ENCODE peak calls at places on chromosomes 12 and 14, in nine cellular contexts. One of them, this sample, is unnamed.

GRCh38 chr12:77047341-77048202 is 17.8 kb downstream of the E2F7 start:
- DNase-seq in nephron progenitor cell: no peak
- DNase-seq in IMR-90: no peak
- DNase-seq in glutamatergic neuron: peak; percentile 16
- DNase-seq in PC-9: no peak
- DNase-seq in astrocyte of the cerebellum: no peak
- DNase-seq in MM.1S: no peak
- DNase-seq in ascending aorta: no peak
- DNase-seq in foreskin fibroblast: no peak
- DNase-seq in this sample: no peak

GRCh38 chr12:68835333-68835908 is 27.4 kb downstream of the MDM2 start:
- DNase-seq in glutamatergic neuron: peak; percentile 77
- DNase-seq in MM.1S: no peak
- DNase-seq in foreskin fibroblast: no peak
- DNase-seq in IMR-90: no peak
- DNase-seq in PC-9: no peak
- DNase-seq in ascending aorta: no peak
- DNase-seq in astrocyte of the cerebellum: no peak
- DNase-seq in nephron progenitor cell: peak; percentile 21
- DNase-seq in this sample: no peak

GRCh38 chr12:76080017-76080728 is 4.3 kb downstream of the NAP1L1 start:
- DNase-seq in foreskin fibroblast: no peak
- DNase-seq in IMR-90: peak; percentile 74
- DNase-seq in ascending aorta: no peak
- DNase-seq in astrocyte of the cerebellum: no peak
- DNase-seq in glutamatergic neuron: no peak
- DNase-seq in nephron progenitor cell: no peak
- DNase-seq in PC-9: no peak
- DNase-seq in MM.1S: no peak
- DNase-seq in this sample: no peak

GRCh38 chr12:69672195-69672594 is 26.9 kb downstream of the BEST3 start:
- DNase-seq in ascending aorta: no peak
- DNase-seq in nephron progenitor cell: no peak
- DNase-seq in PC-9: no peak
- DNase-seq in astrocyte of the cerebellum: no peak
- DNase-seq in glutamatergic neuron: no peak
- DNase-seq in IMR-90: no peak
- DNase-seq in foreskin fibroblast: no peak
- DNase-seq in MM.1S: no peak
- DNase-seq in this sample: no peak

GRCh38 chr14:69464829-69465228 is 19.7 kb upstream of the PLEKHD1 start:
- DNase-seq in MM.1S: no peak
- DNase-seq in glutamatergic neuron: no peak
- DNase-seq in foreskin fibroblast: peak; percentile 15
- DNase-seq in ascending aorta: no peak
- DNase-seq in PC-9: no peak
- DNase-seq in IMR-90: peak; percentile 98
- DNase-seq in astrocyte of the cerebellum: peak; percentile 91
- DNase-seq in nephron progenitor cell: no peak
- DNase-seq in this sample: no peak

GRCh38 chr14:87065366-87065765 is 927.6 kb downstream of the GALC start:
- DNase-seq in glutamatergic neuron: no peak
- DNase-seq in PC-9: no peak
- DNase-seq in MM.1S: no peak
- DNase-seq in IMR-90: no peak
- DNase-seq in ascending aorta: no peak
- DNase-seq in foreskin fibroblast: no peak
- DNase-seq in nephron progenitor cell: no peak
- DNase-seq in astrocyte of the cerebellum: no peak
- DNase-seq in this sample: no peak

GRCh38 chr12:130965668-130966067 is 12.0 kb downstream of the ADGRD1 start:
- DNase-seq in IMR-90: no peak
- DNase-seq in MM.1S: no peak
- DNase-seq in astrocyte of the cerebellum: no peak
- DNase-seq in nephron progenitor cell: no peak
- DNase-seq in ascending aorta: no peak
- DNase-seq in foreskin fibroblast: no peak
- DNase-seq in PC-9: no peak
- DNase-seq in glutamatergic neuron: no peak
- DNase-seq in this sample: no peak

GRCh38 chr12:2489266-2489665 is 305.5 kb upstream of the FKBP4 start:
- DNase-seq in PC-9: no peak
- DNase-seq in foreskin fibroblast: no peak
- DNase-seq in glutamatergic neuron: peak; percentile 67
- DNase-seq in nephron progenitor cell: no peak
- DNase-seq in MM.1S: no peak
- DNase-seq in ascending aorta: no peak
- DNase-seq in IMR-90: no peak
- DNase-seq in astrocyte of the cerebellum: no peak
- DNase-seq in this sample: no peak

GRCh38 chr12:106097011-106097410 is 41.7 kb downstream of the NUAK1 start:
- DNase-seq in astrocyte of the cerebellum: no peak
- DNase-seq in MM.1S: no peak
- DNase-seq in nephron progenitor cell: no peak
- DNase-seq in ascending aorta: no peak
- DNase-seq in IMR-90: peak; percentile 35
- DNase-seq in glutamatergic neuron: no peak
- DNase-seq in PC-9: no peak
- DNase-seq in foreskin fibroblast: no peak
- DNase-seq in this sample: no peak

GRCh38 chr12:117010693-117011451 is 88.3 kb downstream of the TESC start:
- DNase-seq in glutamatergic neuron: no peak
- DNase-seq in foreskin fibroblast: no peak
- DNase-seq in MM.1S: no peak
- DNase-seq in ascending aorta: no peak
- DNase-seq in PC-9: no peak
- DNase-seq in nephron progenitor cell: no peak
- DNase-seq in IMR-90: no peak
- DNase-seq in astrocyte of the cerebellum: no peak
- DNase-seq in this sample: no peak

GRCh38 chr12:3225154-3225795 is 148.1 kb downstream of the TSPAN9 start:
- DNase-seq in PC-9: no peak
- DNase-seq in glutamatergic neuron: no peak
- DNase-seq in astrocyte of the cerebellum: peak; percentile 63
- DNase-seq in ascending aorta: no peak
- DNase-seq in IMR-90: peak; percentile 92
- DNase-seq in nephron progenitor cell: no peak
- DNase-seq in foreskin fibroblast: no peak
- DNase-seq in MM.1S: no peak
- DNase-seq in this sample: no peak

GRCh38 chr14:102775855-102776760 is 1.1 kb upstream of the TRAF3 start:
- DNase-seq in foreskin fibroblast: peak; percentile 72
- DNase-seq in IMR-90: peak; percentile 80
- DNase-seq in PC-9: peak; percentile 56
- DNase-seq in MM.1S: no peak
- DNase-seq in glutamatergic neuron: no peak
- DNase-seq in ascending aorta: no peak
- DNase-seq in nephron progenitor cell: peak; percentile 23
- DNase-seq in astrocyte of the cerebellum: peak; percentile 19
- DNase-seq in this sample: peak; percentile 67

GRCh38 chr14:103526247-103526913 is 2.6 kb upstream of the TRMT61A start:
- DNase-seq in IMR-90: no peak
- DNase-seq in PC-9: no peak
- DNase-seq in ascending aorta: no peak
- DNase-seq in astrocyte of the cerebellum: no peak
- DNase-seq in MM.1S: no peak
- DNase-seq in glutamatergic neuron: no peak
- DNase-seq in nephron progenitor cell: no peak
- DNase-seq in foreskin fibroblast: no peak
- DNase-seq in this sample: no peak

GRCh38 chr14:68552597-68552996 is 240.3 kb downstream of the ZFP36L1 start:
- DNase-seq in astrocyte of the cerebellum: peak; percentile 72
- DNase-seq in IMR-90: peak; percentile 20
- DNase-seq in glutamatergic neuron: no peak
- DNase-seq in PC-9: no peak
- DNase-seq in ascending aorta: no peak
- DNase-seq in MM.1S: no peak
- DNase-seq in nephron progenitor cell: no peak
- DNase-seq in foreskin fibroblast: peak; percentile 48
- DNase-seq in this sample: no peak

GRCh38 chr14:91858536-91859275 is 8.6 kb downstream of the TC2N start:
- DNase-seq in PC-9: peak; percentile 71
- DNase-seq in IMR-90: peak; percentile 66
- DNase-seq in foreskin fibroblast: peak; percentile 91
- DNase-seq in nephron progenitor cell: no peak
- DNase-seq in MM.1S: no peak
- DNase-seq in ascending aorta: no peak
- DNase-seq in astrocyte of the cerebellum: peak; percentile 26
- DNase-seq in glutamatergic neuron: no peak
- DNase-seq in this sample: peak; percentile 32

GRCh38 chr14:102824832-102825231 is 47.6 kb downstream of the TRAF3 start:
- DNase-seq in glutamatergic neuron: no peak
- DNase-seq in MM.1S: no peak
- DNase-seq in nephron progenitor cell: no peak
- DNase-seq in astrocyte of the cerebellum: no peak
- DNase-seq in PC-9: peak; percentile 65
- DNase-seq in IMR-90: peak; percentile 86
- DNase-seq in foreskin fibroblast: peak; percentile 53
- DNase-seq in ascending aorta: no peak
- DNase-seq in this sample: no peak

GRCh38 chr14:36099619-36100018 is 76.9 kb downstream of the PTCSC3 start:
- DNase-seq in astrocyte of the cerebellum: no peak
- DNase-seq in IMR-90: no peak
- DNase-seq in foreskin fibroblast: no peak
- DNase-seq in ascending aorta: no peak
- DNase-seq in nephron progenitor cell: no peak
- DNase-seq in MM.1S: no peak
- DNase-seq in PC-9: no peak
- DNase-seq in glutamatergic neuron: no peak
- DNase-seq in this sample: no peak

GRCh38 chr14:36105401-36105800 is 71.1 kb downstream of the PTCSC3 start:
- DNase-seq in MM.1S: no peak
- DNase-seq in IMR-90: no peak
- DNase-seq in foreskin fibroblast: no peak
- DNase-seq in nephron progenitor cell: peak; percentile 28
- DNase-seq in glutamatergic neuron: no peak
- DNase-seq in PC-9: no peak
- DNase-seq in ascending aorta: no peak
- DNase-seq in astrocyte of the cerebellum: no peak
- DNase-seq in this sample: no peak
- TF ChIP-seq CTCF in MM.1S: no peak
- TF ChIP-seq CTCF in IMR-90: peak; percentile 6
- TF ChIP-seq CTCF in foreskin fibroblast: no peak
- TF ChIP-seq CTCF in nephron progenitor cell: peak; percentile 51
- TF ChIP-seq CTCF in glutamatergic neuron: no peak
- TF ChIP-seq CTCF in PC-9: no peak
- TF ChIP-seq CTCF in ascending aorta: no peak
- TF ChIP-seq CTCF in astrocyte of the cerebellum: no peak
- TF ChIP-seq CTCF in this sample: no peak

GRCh38 chr14:45939572-45939971 is 686.6 kb upstream of the MIS18BP1 start:
- DNase-seq in astrocyte of the cerebellum: no peak
- DNase-seq in MM.1S: no peak
- DNase-seq in ascending aorta: no peak
- DNase-seq in PC-9: no peak
- DNase-seq in nephron progenitor cell: no peak
- DNase-seq in IMR-90: no peak
- DNase-seq in foreskin fibroblast: no peak
- DNase-seq in glutamatergic neuron: no peak
- DNase-seq in this sample: no peak

GRCh38 chr14:45946251-45946650 is 693.2 kb upstream of the MIS18BP1 start:
- DNase-seq in ascending aorta: no peak
- DNase-seq in PC-9: no peak
- DNase-seq in foreskin fibroblast: no peak
- DNase-seq in nephron progenitor cell: no peak
- DNase-seq in MM.1S: no peak
- DNase-seq in astrocyte of the cerebellum: no peak
- DNase-seq in glutamatergic neuron: no peak
- DNase-seq in IMR-90: no peak
- DNase-seq in this sample: no peak

GRCh38 chr14:45940318-45940717 is 687.3 kb upstream of the MIS18BP1 start:
- DNase-seq in glutamatergic neuron: no peak
- DNase-seq in astrocyte of the cerebellum: no peak
- DNase-seq in ascending aorta: no peak
- DNase-seq in IMR-90: no peak
- DNase-seq in MM.1S: no peak
- DNase-seq in PC-9: no peak
- DNase-seq in foreskin fibroblast: no peak
- DNase-seq in nephron progenitor cell: no peak
- DNase-seq in this sample: no peak
- TF ChIP-seq CTCF in glutamatergic neuron: no peak
- TF ChIP-seq CTCF in astrocyte of the cerebellum: no peak
- TF ChIP-seq CTCF in ascending aorta: no peak
- TF ChIP-seq CTCF in IMR-90: no peak
- TF ChIP-seq CTCF in MM.1S: no peak
- TF ChIP-seq CTCF in PC-9: no peak
- TF ChIP-seq CTCF in foreskin fibroblast: no peak
- TF ChIP-seq CTCF in nephron progenitor cell: no peak
- TF ChIP-seq CTCF in this sample: no peak

DNA sequence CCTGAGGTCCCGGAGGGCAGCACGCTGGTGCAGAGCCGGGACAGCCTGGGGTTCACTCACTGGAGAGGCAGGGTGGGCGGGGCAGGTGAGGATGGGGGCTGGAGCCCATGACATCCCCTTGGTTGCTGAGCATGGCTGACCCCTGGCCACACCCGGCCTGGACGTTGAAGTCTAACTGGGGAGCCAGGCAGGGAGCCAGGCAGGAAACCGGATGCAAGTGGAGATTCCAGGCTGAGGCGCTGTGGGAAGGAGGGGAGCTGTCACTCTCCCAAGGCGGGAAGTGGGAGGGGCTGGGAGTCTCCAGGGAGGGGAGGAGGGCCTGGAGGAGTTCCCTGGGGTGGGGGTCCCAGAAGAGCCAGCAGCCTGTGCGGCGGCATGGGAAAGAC is 7.7 kb upstream of the INF2 start:
- DNase-seq in ascending aorta: peak; percentile 66
- DNase-seq in glutamatergic neuron: peak; percentile 46
- DNase-seq in nephron progenitor cell: peak; percentile 77
- DNase-seq in astrocyte of the cerebellum: no peak
- DNase-seq in MM.1S: no peak
- DNase-seq in IMR-90: peak; percentile 81
- DNase-seq in PC-9: peak; percentile 73
- DNase-seq in foreskin fibroblast: peak; percentile 78
- DNase-seq in this sample: no peak
- TF ChIP-seq CTCF in ascending aorta: no peak
- TF ChIP-seq CTCF in glutamatergic neuron: no peak
- TF ChIP-seq CTCF in nephron progenitor cell: no peak
- TF ChIP-seq CTCF in astrocyte of the cerebellum: no peak
- TF ChIP-seq CTCF in MM.1S: no peak
- TF ChIP-seq CTCF in IMR-90: no peak
- TF ChIP-seq CTCF in PC-9: no peak
- TF ChIP-seq CTCF in foreskin fibroblast: no peak
- TF ChIP-seq CTCF in this sample: no peak

DNA sequence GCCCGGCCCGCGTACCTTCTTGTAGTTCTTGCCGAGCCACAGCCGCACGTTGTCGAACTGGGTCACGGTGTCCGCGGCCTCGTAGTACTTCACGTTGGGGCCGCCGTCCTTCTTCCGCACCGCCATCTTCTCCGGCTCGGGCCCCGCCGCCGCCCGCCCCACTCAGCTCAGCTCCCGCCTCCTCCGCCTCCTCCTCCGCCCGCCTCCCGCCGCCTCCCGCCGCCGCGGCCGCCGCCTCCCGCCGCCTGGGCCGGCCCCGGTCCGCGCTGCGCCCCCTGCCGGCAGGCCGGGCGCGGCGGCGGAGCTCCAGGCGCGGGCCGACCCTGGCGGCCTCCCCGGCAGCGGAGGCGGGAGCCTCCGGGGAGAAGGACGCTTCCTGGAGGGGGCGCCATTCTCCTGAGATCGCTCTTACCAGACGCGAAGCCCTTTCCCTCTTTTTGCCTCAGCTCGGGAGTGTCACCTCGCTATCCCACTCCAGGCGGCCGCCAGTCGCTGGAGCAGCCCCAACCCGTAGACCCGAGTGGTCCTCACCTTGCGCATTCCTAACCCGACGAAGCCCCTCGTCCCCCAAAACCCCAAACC is at the start of gene SMARCC2:
- DNase-seq in nephron progenitor cell: peak; percentile 93
- DNase-seq in IMR-90: peak; percentile 85
- DNase-seq in astrocyte of the cerebellum: peak; percentile 48
- DNase-seq in PC-9: peak; percentile 71
- DNase-seq in foreskin fibroblast: peak; percentile 85
- DNase-seq in ascending aorta: peak; percentile 39
- DNase-seq in MM.1S: peak; percentile 89
- DNase-seq in glutamatergic neuron: peak; percentile 93
- DNase-seq in this sample: peak; percentile 95
- TF ChIP-seq CTCF in nephron progenitor cell: peak; percentile 46
- TF ChIP-seq CTCF in IMR-90: peak; percentile 97
- TF ChIP-seq CTCF in astrocyte of the cerebellum: peak; percentile 44
- TF ChIP-seq CTCF in PC-9: peak; percentile 68
- TF ChIP-seq CTCF in foreskin fibroblast: peak; percentile 55
- TF ChIP-seq CTCF in ascending aorta: peak; percentile 68
- TF ChIP-seq CTCF in MM.1S: peak; percentile 60
- TF ChIP-seq CTCF in glutamatergic neuron: peak; percentile 81
- TF ChIP-seq CTCF in this sample: peak; percentile 96